ENCODE peak calls at places on chromosomes 6 and 20, in five cellular contexts. S is GM04503, G is H7, A is nephron progenitor cell, M is T47D. X is an unnamed sample.

GRCh38 chr20:23228912-23229311 is 121.7 kb upstream of the NXT1 start:
- DNase-seq in S (no peak), M (no peak), A (no peak), G (no peak), X (no peak)

GRCh38 chr20:53735536-53736050 is 142.0 kb upstream of the ZNF217 start:
- DNase-seq in A (no peak), S (peak), G (no peak), M (peak), X (peak)

GRCh38 chr6:105476978-105477377 is 74.1 kb upstream of the PREP start:
- DNase-seq in M (no peak), A (no peak), S (no peak), G (no peak), X (no peak)

GRCh38 chr6:148272084-148272483 is 70.6 kb upstream of the SASH1 start:
- DNase-seq in S (peak), G (no peak), A (no peak), M (no peak), X (peak)

GRCh38 chr6:162591517-162591916 is 136.0 kb downstream of the PRKN start:
- DNase-seq in S (no peak), M (no peak), G (no peak), A (no peak), X (no peak)

GRCh38 chr6:73722318-73723060 is 26.5 kb downstream of the CD109 start:
- DNase-seq in G (no peak), S (peak), M (no peak), A (no peak), X (peak)

GRCh38 chr6:33927551-33927950 is 123.7 kb upstream of the MLN start:
- DNase-seq in A (no peak), S (peak), M (no peak), G (no peak), X (no peak)

GRCh38 chr6:143015300-143015706 is 45.4 kb upstream of the AIG1 start:
- DNase-seq in S (no peak), G (no peak), A (no peak), M (no peak), X (no peak)

GRCh38 chr6:167828325-167828956 is 1.7 kb downstream of the AFDN start:
- DNase-seq in G (no peak), M (no peak), A (no peak), S (no peak), X (no peak)

GRCh38 chr6:40894962-40895799 is 143.8 kb downstream of the UNC5CL start:
- DNase-seq in S (peak), A (peak), M (peak), G (peak), X (peak)

GRCh38 chr6:90790696-90791095 is 203.8 kb upstream of the MAP3K7 start:
- DNase-seq in M (no peak), G (no peak), A (no peak), S (peak), X (peak)

GRCh38 chr6:170442596-170442995 is 110.5 kb downstream of the PSMB1 start:
- DNase-seq in A (no peak), S (no peak), G (no peak), M (no peak), X (no peak)

GRCh38 chr6:9532621-9533557 is 882.0 kb downstream of the TFAP2A start:
- DNase-seq in A (no peak), M (peak), S (peak), G (no peak), X (no peak)

GRCh38 chr6:53825514-53826321 is 30.9 kb downstream of the LRRC1 start:
- DNase-seq in G (no peak), M (no peak), S (no peak), A (no peak), X (no peak)

X was measured in HTR-8/SVneo.